ENCODE peak calls at places on chromosomes 13 and 19, in four cellular contexts. One of them, this sample, is unnamed.

GRCh38 chr19:46211201-46211881 is 18.2 kb upstream of the IGFL1 start:
- DNase-seq in HCT116: peak; percentile 72
- DNase-seq in HepG2: no peak
- DNase-seq in K562: no peak
- DNase-seq in this sample: no peak

GRCh38 chr19:17052439-17052838 is 22.8 kb downstream of the HAUS8 start:
- DNase-seq in HepG2: no peak
- DNase-seq in K562: no peak
- DNase-seq in HCT116: peak; percentile 22
- DNase-seq in this sample: no peak

GRCh38 chr19:11942843-11943108 is 17.9 kb downstream of the ZNF700 start:
- DNase-seq in K562: no peak
- DNase-seq in HCT116: no peak
- DNase-seq in HepG2: no peak
- DNase-seq in this sample: no peak

GRCh38 chr19:7152568-7152967 is 83.1 kb downstream of the ZNF557 start:
- DNase-seq in HCT116: no peak
- DNase-seq in K562: no peak
- DNase-seq in HepG2: no peak
- DNase-seq in this sample: no peak

GRCh38 chr13:49869514-49869913 is 66.6 kb downstream of the SPRYD7 start:
- DNase-seq in HepG2: peak; percentile 53
- DNase-seq in K562: peak; percentile 23
- DNase-seq in HCT116: no peak
- DNase-seq in this sample: no peak

GRCh38 chr13:106446011-106446410 is 89.5 kb downstream of the EFNB2 start:
- DNase-seq in HCT116: no peak
- DNase-seq in K562: no peak
- DNase-seq in HepG2: no peak
- DNase-seq in this sample: no peak

GRCh38 chr13:21871919-21872318 is 201.0 kb downstream of the FGF9 start:
- DNase-seq in HepG2: no peak
- DNase-seq in HCT116: no peak
- DNase-seq in K562: no peak
- DNase-seq in this sample: no peak

GRCh38 chr13:74596691-74597090 is 462.5 kb upstream of the KLF12 start:
- DNase-seq in HepG2: no peak
- DNase-seq in K562: no peak
- DNase-seq in HCT116: no peak
- DNase-seq in this sample: no peak

GRCh38 chr13:20636079-20636478 is 67.4 kb upstream of the IL17D start:
- DNase-seq in HepG2: no peak
- DNase-seq in K562: no peak
- DNase-seq in HCT116: no peak
- DNase-seq in this sample: no peak
- TF ChIP-seq REST in HepG2: no peak
- TF ChIP-seq REST in K562: no peak
- TF ChIP-seq REST in HCT116: no peak
- TF ChIP-seq REST in this sample: no peak

GRCh38 chr19:3358919-3359849 is 7.2 kb upstream of the NFIC start:
- DNase-seq in HepG2: no peak
- DNase-seq in HCT116: no peak
- DNase-seq in K562: peak; percentile 96
- DNase-seq in this sample: no peak
- TF ChIP-seq TCF7L2 in HepG2: no peak
- TF ChIP-seq TCF7L2 in HCT116: no peak
- TF ChIP-seq TCF7L2 in K562: no peak
- TF ChIP-seq TCF7L2 in this sample: no peak

GRCh38 chr19:12973236-12973635 is 3.9 kb downstream of the DAND5 start:
- DNase-seq in HCT116: no peak
- DNase-seq in HepG2: no peak
- DNase-seq in K562: no peak
- DNase-seq in this sample: no peak

GRCh38 chr19:12970070-12970820 is 869 bp downstream of the DAND5 start:
- DNase-seq in HCT116: no peak
- DNase-seq in HepG2: no peak
- DNase-seq in K562: no peak
- DNase-seq in this sample: no peak

GRCh38 chr19:12975221-12975756 is 5.9 kb downstream of the DAND5 start:
- DNase-seq in HepG2: no peak
- DNase-seq in K562: peak; percentile 2
- DNase-seq in HCT116: no peak
- DNase-seq in this sample: no peak

GRCh38 chr19:12969292-12969988 is at the start of gene DAND5:
- DNase-seq in HCT116: no peak
- DNase-seq in HepG2: no peak
- DNase-seq in K562: peak; percentile 41
- DNase-seq in this sample: no peak

DNA sequence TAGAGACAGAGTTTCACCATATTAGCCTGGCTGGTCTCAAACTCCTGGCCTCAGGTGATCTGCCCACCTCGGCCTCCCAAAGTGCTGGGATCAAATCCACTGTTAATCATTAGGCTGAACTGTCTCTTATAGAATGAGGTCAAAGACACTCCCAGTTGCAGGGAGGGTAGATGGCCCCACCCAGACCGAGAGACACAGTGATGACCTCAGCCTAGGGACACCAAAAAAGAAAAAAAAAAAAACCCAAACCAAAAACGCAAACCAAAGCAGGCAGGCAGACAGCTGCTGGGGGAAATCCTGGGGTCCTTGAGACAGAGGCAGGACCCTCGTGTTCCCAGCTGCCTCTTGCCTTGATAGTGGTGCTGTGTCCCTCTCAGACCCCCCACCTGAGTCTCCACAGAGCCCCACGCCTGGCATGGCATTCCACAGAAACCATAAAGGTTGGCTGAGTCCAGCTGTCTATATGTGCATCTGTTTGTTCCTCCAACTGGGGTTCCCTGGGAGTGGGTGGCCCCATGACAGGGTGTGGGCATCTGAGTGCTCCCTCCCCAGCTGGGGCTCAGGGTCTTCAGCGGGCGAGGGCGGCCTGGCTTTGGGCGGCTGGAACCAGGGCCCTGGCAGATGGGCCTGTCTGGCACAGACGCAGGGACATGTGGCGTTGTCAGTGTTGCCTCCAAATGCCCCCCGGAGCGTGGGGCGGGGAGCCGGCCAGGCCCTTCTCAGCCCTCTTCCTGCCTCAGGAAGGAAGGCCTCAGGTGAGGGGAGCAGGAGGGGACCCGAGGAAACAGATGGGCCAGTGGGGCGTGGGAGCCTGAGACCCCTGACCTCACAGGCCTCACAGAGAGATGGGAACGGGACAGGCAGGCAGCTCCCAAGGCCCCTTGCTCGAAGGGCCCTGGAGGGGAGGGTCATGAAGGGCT is 5.2 kb downstream of the DAND5 start:
- DNase-seq in HCT116: no peak
- DNase-seq in K562: peak; percentile 36
- DNase-seq in HepG2: peak; percentile 35
- DNase-seq in this sample: no peak
- H3K27ac ChIP-seq in HCT116: no peak overlapping the region
- H3K27ac ChIP-seq in K562: no peak overlapping the region
- H3K27ac ChIP-seq in HepG2: no peak overlapping the region
- H3K27ac ChIP-seq in this sample: no peak overlapping the region

DNA sequence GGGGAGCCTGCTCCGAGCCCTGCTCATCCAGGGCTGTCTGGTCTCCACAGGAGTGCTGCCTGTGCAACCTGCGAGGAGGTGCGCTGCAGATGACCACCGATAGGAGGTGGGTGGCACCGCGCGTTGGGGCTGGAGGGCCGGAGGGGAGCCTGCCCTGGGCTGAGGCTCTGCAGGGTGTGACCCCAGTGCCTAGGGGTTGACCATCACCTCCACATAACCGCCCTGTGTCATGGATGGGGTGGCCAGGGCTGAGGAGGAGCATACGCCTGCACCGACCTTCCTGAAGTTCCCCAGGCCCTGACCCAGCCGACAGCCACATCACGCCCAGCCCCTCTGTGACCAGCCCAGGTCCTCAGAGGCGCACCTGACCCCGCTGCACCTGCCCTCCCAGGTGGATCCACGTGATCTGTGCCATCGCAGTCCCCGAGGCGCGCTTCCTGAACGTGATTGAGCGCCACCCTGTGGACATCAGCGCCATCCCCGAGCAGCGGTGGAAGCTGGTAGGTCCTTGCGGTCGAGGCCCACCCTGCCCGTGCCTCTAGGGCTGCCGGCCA is 168.7 kb downstream of the KDM4B start:
- DNase-seq in HepG2: no peak
- DNase-seq in HCT116: no peak
- DNase-seq in K562: no peak
- DNase-seq in this sample: no peak
- TF ChIP-seq REST in HepG2: no peak
- TF ChIP-seq REST in HCT116: no peak
- TF ChIP-seq REST in K562: no peak
- TF ChIP-seq REST in this sample: no peak

DNA sequence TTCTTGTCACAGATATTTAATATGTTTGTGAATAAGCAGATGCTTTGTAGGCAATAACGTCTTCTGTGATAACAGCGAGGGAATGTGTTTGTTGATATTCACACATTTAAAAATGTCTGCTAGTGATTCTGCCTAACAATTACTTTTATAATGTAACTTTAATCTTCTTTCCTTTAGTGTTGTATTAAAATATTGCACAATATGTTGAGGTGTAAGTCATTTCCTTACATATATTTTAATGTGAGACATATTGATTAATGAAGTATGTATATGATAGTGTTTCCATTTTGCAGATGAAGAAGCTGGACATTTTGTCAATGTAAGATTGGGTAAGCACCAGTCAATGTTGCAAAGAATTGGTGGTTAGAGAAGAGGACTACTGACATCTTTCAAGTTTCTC is 324.4 kb downstream of the SLITRK1 start:
- DNase-seq in K562: no peak
- DNase-seq in HepG2: no peak
- DNase-seq in HCT116: no peak
- DNase-seq in this sample: no peak
- TF ChIP-seq TCF7L2 in K562: no peak
- TF ChIP-seq TCF7L2 in HepG2: no peak
- TF ChIP-seq TCF7L2 in HCT116: no peak
- TF ChIP-seq TCF7L2 in this sample: no peak

GRCh38 chr13:54394319-54394718 is 1365.7 kb downstream of the OLFM4 start:
- DNase-seq in K562: no peak
- DNase-seq in HepG2: no peak
- DNase-seq in HCT116: no peak
- DNase-seq in this sample: no peak
- H3K27ac ChIP-seq in K562: no peak overlapping the region
- H3K27ac ChIP-seq in HepG2: no peak overlapping the region
- H3K27ac ChIP-seq in HCT116: no peak overlapping the region
- H3K27ac ChIP-seq in this sample: no peak overlapping the region